ENCODE peak calls at places on chromosomes 6 and 20, in four cellular contexts. E is fibroblast of villous mesenchyme, B is Ammon's horn, F is WERI-Rb-1. Q is an unnamed sample.

GRCh38 chr6:111626446-111626845 is 20.8 kb upstream of the TRAF3IP2 start:
- DNase-seq in E (no peak), B (no peak), F (peak), Q (no peak)

GRCh38 chr6:134464690-134465411 is 146.9 kb upstream of the SGK1 start:
- DNase-seq in E (peak), B (no peak), F (peak), Q (peak)

GRCh38 chr6:158969148-158969547 is 30.9 kb downstream of the RSPH3 start:
- DNase-seq in E (no peak), B (no peak), F (no peak), Q (peak)

GRCh38 chr20:31565699-31566331 is 39.3 kb upstream of the ID1 start:
- DNase-seq in E (no peak), B (no peak), F (no peak), Q (no peak)

GRCh38 chr6:41670703-41671360 is 32.6 kb downstream of the MDFI start:
- DNase-seq in E (no peak), B (no peak), F (no peak), Q (no peak)

GRCh38 chr20:34524426-34524825 is 8.2 kb downstream of the DYNLRB1 start:
- DNase-seq in E (no peak), B (no peak), F (no peak), Q (no peak)

GRCh38 chr20:5784735-5785134 is 34.5 kb downstream of the SHLD1 start:
- DNase-seq in E (no peak), B (no peak), F (no peak), Q (no peak)

GRCh38 chr6:10441004-10441654 is 26.3 kb upstream of the TFAP2A start:
- DNase-seq in E (peak), B (no peak), F (no peak), Q (peak)

GRCh38 chr20:14706555-14706954 is 369.1 kb upstream of the FLRT3 start:
- DNase-seq in E (no peak), B (no peak), F (no peak), Q (no peak)

GRCh38 chr20:49668181-49668877 is 45.3 kb downstream of the B4GALT5 start:
- DNase-seq in E (no peak), B (peak), F (no peak), Q (no peak)